ENCODE peak calls at places on chromosomes 11 and 22, in nine cellular contexts. F, X, Y, D, G, J, B, S and V are unnamed samples. For H3K4me1, the result is how much of the 10 kb centered on the place peaks cover.

GRCh38 chr22:27669798-27670599 is 131.6 kb downstream of the MN1 start:
- DNase-seq in F (no peak), X (no peak), Y (no peak), D (no peak), G (no peak), J (peak), B (no peak), S (no peak), V (no peak)

GRCh38 chr11:97158256-97158655 is 768.4 kb downstream of the JRKL start:
- DNase-seq in F (no peak), X (no peak), Y (no peak), D (no peak), G (no peak), J (no peak), B (no peak), S (no peak), V (no peak)

GRCh38 chr11:78313181-78313788 is 104.3 kb downstream of the GAB2 start:
- DNase-seq in F (peak), X (no peak), Y (peak), D (no peak), G (no peak), J (peak), B (no peak), S (no peak), V (no peak)

GRCh38 chr11:19934828-19935259 is 222.2 kb downstream of the NAV2 start:
- DNase-seq in F (no peak), X (no peak), Y (peak), D (no peak), G (no peak), J (no peak), B (no peak), S (no peak), V (peak)

GRCh38 chr22:50734986-50735738 is 2.8 kb upstream of the ACR start:
- DNase-seq in F (peak), X (no peak), Y (no peak), D (peak), G (peak), J (no peak), B (peak), S (no peak), V (no peak)

GRCh38 chr11:36035454-36035853 is 91.6 kb downstream of the LDLRAD3 start:
- DNase-seq in F (no peak), X (no peak), Y (no peak), D (no peak), G (no peak), J (peak), B (no peak), S (no peak), V (no peak)

GRCh38 chr22:31393890-31394289 is 5.5 kb upstream of the DRG1 start:
- DNase-seq in F (no peak), X (no peak), Y (no peak), D (no peak), G (no peak), J (no peak), B (no peak), S (no peak), V (no peak)

GRCh38 chr11:34331329-34331728 is 26.5 kb downstream of the ABTB2 start:
- DNase-seq in F (no peak), X (no peak), Y (peak), D (no peak), G (no peak), J (no peak), B (no peak), S (no peak), V (no peak)

GRCh38 chr11:58133329-58134076 is 8.2 kb upstream of the OR9I1 start:
- DNase-seq in F (no peak), X (no peak), Y (no peak), D (no peak), G (no peak), J (no peak), B (no peak), S (no peak), V (no peak)

GRCh38 chr11:10728779-10729472 is 22.1 kb upstream of the CTR9 start:
- DNase-seq in F (no peak), X (no peak), Y (peak), D (no peak), G (no peak), J (no peak), B (no peak), S (no peak), V (no peak)

GRCh38 chr22:26901228-26901816 is 243.9 kb downstream of the MIAT start:
- DNase-seq in F (no peak), X (no peak), Y (no peak), D (no peak), G (no peak), J (no peak), B (no peak), S (no peak), V (no peak)

GRCh38 chr11:60390389-60390788 is 5.9 kb upstream of the MS4A14 start:
- DNase-seq in F (no peak), X (no peak), Y (no peak), D (no peak), G (no peak), J (no peak), B (no peak), S (no peak), V (no peak)

GRCh38 chr11:29914203-29914930 is 102.5 kb downstream of the KCNA4 start:
- DNase-seq in F (no peak), X (no peak), Y (no peak), D (no peak), G (no peak), J (no peak), B (no peak), S (no peak), V (no peak)

GRCh38 chr11:123374622-123374968 is 55.5 kb upstream of the GRAMD1B start:
- DNase-seq in F (no peak), X (no peak), Y (no peak), D (no peak), G (no peak), J (no peak), B (no peak), S (no peak), V (no peak)

GRCh38 chr22:46229701-46230100 is 20.4 kb downstream of the CDPF1 start:
- DNase-seq in F (no peak), X (no peak), Y (peak), D (no peak), G (no peak), J (no peak), B (no peak), S (no peak), V (no peak)

GRCh38 chr22:50475652-50476002 is 792 bp upstream of the SBF1 start:
- DNase-seq in F (no peak), X (no peak), Y (no peak), D (no peak), G (no peak), J (no peak), B (no peak), S (no peak), V (no peak)

GRCh38 chr22:25987948-25988347 is 181.3 kb upstream of the SEZ6L start:
- DNase-seq in F (no peak), X (no peak), Y (no peak), D (no peak), G (no peak), J (no peak), B (no peak), S (no peak), V (no peak)

GRCh38 chr11:42494459-42494858 is 817.3 kb upstream of the API5 start:
- DNase-seq in F (no peak), X (no peak), Y (no peak), D (no peak), G (no peak), J (no peak), B (no peak), S (no peak), V (no peak)

GRCh38 chr11:19951558-19952083 is 208.7 kb downstream of the DBX1 start:
- DNase-seq in F (no peak), X (no peak), Y (peak), D (no peak), G (no peak), J (peak), B (no peak), S (no peak), V (no peak)

GRCh38 chr11:65578667-65579066 is 2.8 kb downstream of the EHBP1L1 start:
- DNase-seq in F (no peak), X (no peak), Y (no peak), D (no peak), G (no peak), J (no peak), B (no peak), S (no peak), V (no peak)

GRCh38 chr11:17102447-17102846 is 25.0 kb upstream of the RPS13 start:
- DNase-seq in F (no peak), X (no peak), Y (no peak), D (no peak), G (no peak), J (no peak), B (no peak), S (no peak), V (no peak)

DNA sequence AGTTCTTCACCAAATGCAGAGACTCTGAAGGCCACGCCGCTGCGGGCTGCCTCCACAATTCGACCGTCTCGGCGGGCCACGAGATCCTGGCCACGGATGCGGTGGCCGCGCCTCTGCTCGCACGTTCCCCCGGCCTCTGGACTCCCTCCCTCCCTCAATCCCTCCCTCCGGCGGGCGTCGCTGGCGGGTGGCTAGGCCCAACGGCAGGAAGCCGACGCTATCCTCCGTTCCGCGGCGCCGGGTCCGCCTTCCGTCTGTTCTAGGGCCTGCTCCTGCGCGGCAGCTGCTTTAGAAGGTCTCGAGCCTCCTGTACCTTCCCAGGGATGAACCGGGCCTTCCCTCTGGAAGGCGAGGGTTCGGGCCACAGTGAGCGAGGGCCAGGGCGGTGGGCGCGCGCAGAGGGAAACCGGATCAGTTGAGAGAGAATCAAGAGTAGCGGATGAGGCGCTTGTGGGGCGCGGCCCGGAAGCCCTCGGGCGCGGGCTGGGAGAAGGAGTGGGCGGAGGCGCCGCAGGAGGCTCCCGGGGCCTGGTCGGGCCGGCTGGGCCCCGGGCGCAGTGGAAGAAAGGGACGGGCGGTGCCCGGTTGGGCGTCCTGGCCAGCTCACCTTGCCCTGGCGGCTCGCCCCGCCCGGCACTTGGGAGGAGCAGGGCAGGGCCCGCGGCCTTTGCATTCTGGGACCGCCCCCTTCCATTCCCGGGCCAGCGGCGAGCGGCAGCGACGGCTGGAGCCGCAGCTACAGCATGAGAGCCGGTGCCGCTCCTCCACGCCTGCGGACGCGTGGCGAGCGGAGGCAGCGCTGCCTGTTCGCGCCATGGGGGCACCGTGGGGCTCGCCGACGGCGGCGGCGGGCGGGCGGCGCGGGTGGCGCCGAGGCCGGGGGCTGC is at the start of gene FUT4:
- DNase-seq in F (peak), X (peak), Y (peak), D (peak), G (peak), J (peak), B (peak), S (peak), V (no peak)
- TF ChIP-seq POLR2A in F (peak), X (peak), Y (peak), D (no peak), G (peak), J (peak), B (peak), S (peak), V (peak)

GRCh38 chr22:20116951-20117645 is at the start of gene TRMT2A:
- DNase-seq in F (peak), X (peak), Y (peak), D (peak), G (peak), J (peak), B (peak), S (peak), V (peak)
- TF ChIP-seq CTCF in F (peak), X (peak), Y (peak), D (no peak), G (no peak), J (no peak), B (no peak), S (peak), V (peak)

DNA sequence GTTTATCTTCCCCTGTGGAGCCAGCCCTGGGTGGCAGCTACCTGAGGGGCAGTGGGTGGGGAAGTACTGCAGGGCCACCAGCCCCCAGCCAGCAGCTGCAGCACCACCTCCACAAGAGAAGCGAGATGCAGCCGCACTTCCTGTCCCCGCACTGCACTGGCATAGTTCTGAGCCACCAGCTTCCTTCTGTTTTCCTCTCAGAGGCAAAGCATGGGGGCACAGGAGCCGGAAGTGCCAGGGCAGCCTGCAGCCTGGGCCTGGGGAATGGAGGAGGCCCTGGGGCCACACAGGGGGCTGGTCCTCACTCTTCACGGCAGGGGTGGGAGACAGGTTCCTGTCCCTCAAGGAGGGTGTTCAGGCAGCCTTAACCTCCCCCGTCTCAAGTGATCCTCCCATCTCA is 11.9 kb upstream of the SH3BP1 start:
- DNase-seq in F (peak), X (peak), Y (no peak), D (peak), G (no peak), J (no peak), B (no peak), S (no peak), V (no peak)
- H3K4me1 ChIP-seq in F (under half), X (under half), Y (under half), D (under half), G (under half), J (under half), B (under half), S (under half), V (under half)

GRCh38 chr22:40396882-40397281 is 26.5 kb downstream of the SGSM3 start:
- DNase-seq in F (no peak), X (no peak), Y (peak), D (no peak), G (no peak), J (peak), B (no peak), S (no peak), V (no peak)
- TF ChIP-seq POLR2A in F (no peak), X (no peak), Y (no peak), D (no peak), G (no peak), J (no peak), B (no peak), S (no peak), V (no peak)

DNA sequence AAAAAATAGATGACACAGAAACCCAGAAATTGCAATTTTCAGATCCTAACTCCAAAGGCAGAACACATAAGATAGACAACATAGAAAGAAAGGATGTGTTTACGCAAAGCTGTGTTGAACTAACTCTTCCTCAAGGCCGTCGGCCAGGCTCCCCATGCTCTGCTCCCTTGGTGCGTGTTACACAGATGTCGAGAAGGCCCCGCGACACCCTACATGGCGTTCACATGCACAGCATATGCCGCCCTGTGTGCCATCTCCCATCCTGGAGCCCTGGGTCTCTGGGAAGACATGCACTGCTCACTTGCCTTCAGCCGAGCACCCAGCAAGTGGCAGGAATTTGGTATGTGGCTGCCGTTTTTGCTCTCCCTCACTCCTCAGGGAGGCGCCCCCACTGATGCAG is 47.0 kb upstream of the ARFGAP3 start:
- DNase-seq in F (no peak), X (no peak), Y (no peak), D (no peak), G (no peak), J (no peak), B (no peak), S (no peak), V (no peak)
- TF ChIP-seq CTCF in F (no peak), X (no peak), Y (no peak), D (no peak), G (no peak), J (no peak), B (no peak), S (peak), V (no peak)

DNA sequence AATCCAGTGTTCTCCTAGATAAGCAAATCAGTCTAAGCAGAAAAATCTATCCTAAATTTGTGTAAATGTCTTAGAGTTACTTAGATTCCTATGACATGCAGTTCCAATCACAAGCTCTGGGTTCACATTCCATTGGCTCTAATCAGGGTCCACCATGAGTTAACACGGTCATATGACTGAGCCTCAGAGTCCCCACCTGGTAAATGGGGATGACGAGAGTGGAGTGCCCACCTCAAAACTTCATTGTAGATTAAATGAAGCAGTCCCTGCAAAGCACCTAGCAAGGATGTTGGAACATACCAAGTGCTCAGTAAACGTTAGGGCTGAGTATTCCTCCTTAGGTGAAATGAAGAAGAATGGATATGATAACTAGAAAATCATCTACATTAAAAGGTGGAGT is 3.1 kb downstream of the ETS1 start:
- DNase-seq in F (no peak), X (no peak), Y (no peak), D (no peak), G (no peak), J (no peak), B (no peak), S (no peak), V (no peak)
- H3K4me1 ChIP-seq in F (under half), X (under half), Y (under half), D (under half), G (under half), J (under half), B (under half), S (under half), V (under half)